ENCODE peak calls at places on chromosomes 4 and X, in six cellular contexts. E is heart left ventricle, W is Peyer's patch, Q is esophagus squamous epithelium, G is sigmoid colon, X is body of pancreas. R is an unnamed sample.

GRCh38 chr4:879730-880079 is 52.4 kb downstream of the GAK start:
- DNase-seq in E (no peak), W (no peak), Q (no peak), G (no peak), X (no peak), R (no peak)

GRCh38 chr4:6204871-6205583 is 4.7 kb upstream of the JAKMIP1 start:
- DNase-seq in E (no peak), W (peak), Q (no peak), G (peak), X (no peak), R (peak)

GRCh38 chrX:22970861-22971260 is 28.9 kb upstream of the DDX53 start:
- DNase-seq in E (no peak), W (no peak), Q (no peak), G (no peak), X (no peak), R (no peak)

GRCh38 chr4:183355405-183355804 is 33.2 kb upstream of the CLDN24 start:
- DNase-seq in E (no peak), W (peak), Q (no peak), G (no peak), X (no peak), R (no peak)

GRCh38 chr4:173515458-173515857 is 14.6 kb downstream of the HAND2 start:
- DNase-seq in E (no peak), W (no peak), Q (no peak), G (no peak), X (no peak), R (peak)

GRCh38 chr4:113293043-113293560 is 243.6 kb downstream of the ANK2 start:
- DNase-seq in E (peak), W (peak), Q (no peak), G (peak), X (no peak), R (no peak)

GRCh38 chr4:183966371-183966770 is 61.3 kb downstream of the STOX2 start:
- DNase-seq in E (no peak), W (no peak), Q (no peak), G (no peak), X (no peak), R (no peak)

GRCh38 chrX:68438575-68438974 is 5.3 kb upstream of the OPHN1 start:
- DNase-seq in E (no peak), W (no peak), Q (no peak), G (no peak), X (no peak), R (no peak)

GRCh38 chrX:11867610-11868345 is 109.7 kb downstream of the MSL3 start:
- DNase-seq in E (no peak), W (no peak), Q (no peak), G (no peak), X (no peak), R (no peak)

GRCh38 chr4:152161676-152162330 is 374.1 kb downstream of the FBXW7 start:
- DNase-seq in E (no peak), W (no peak), Q (no peak), G (no peak), X (no peak), R (no peak)

GRCh38 chr4:181911420-181911819 is 331.8 kb upstream of the TENM3 start:
- DNase-seq in E (no peak), W (no peak), Q (no peak), G (no peak), X (no peak), R (no peak)

GRCh38 chr4:2946812-2947600 is 16.2 kb downstream of the NOP14 start:
- DNase-seq in E (no peak), W (peak), Q (no peak), G (peak), X (no peak), R (peak)

GRCh38 chrX:1394731-1395501 is 3.0 kb upstream of the SLC25A6 start:
- DNase-seq in E (peak), W (peak), Q (no peak), G (peak), X (peak), R (no peak)

GRCh38 chrX:148871422-148872152 is 371.2 kb downstream of the AFF2 start:
- DNase-seq in E (no peak), W (no peak), Q (no peak), G (no peak), X (no peak), R (no peak)

GRCh38 chrX:105480646-105481310 is 260.3 kb upstream of the TEX13A start:
- DNase-seq in E (peak), W (no peak), Q (no peak), G (no peak), X (no peak), R (no peak)

GRCh38 chr4:40241936-40242590 is 45.2 kb downstream of the RHOH start:
- DNase-seq in E (no peak), W (peak), Q (no peak), G (no peak), X (no peak), R (no peak)

GRCh38 chr4:155705664-155706063 is 39.0 kb downstream of the GUCY1A1 start:
- DNase-seq in E (no peak), W (no peak), Q (no peak), G (no peak), X (no peak), R (no peak)

GRCh38 chrX:150405006-150405405 is 41.9 kb downstream of the MAMLD1 start:
- DNase-seq in E (no peak), W (no peak), Q (no peak), G (no peak), X (no peak), R (no peak)

GRCh38 chr4:10526431-10527222 is 69.4 kb upstream of the ZNF518B start:
- DNase-seq in E (no peak), W (peak), Q (no peak), G (no peak), X (no peak), R (no peak)

GRCh38 chr4:91279899-91280298 is 1023.9 kb upstream of the GRID2 start:
- DNase-seq in E (peak), W (no peak), Q (no peak), G (no peak), X (no peak), R (no peak)

GRCh38 chr4:122107680-122108079 is 44.5 kb upstream of the BLTP1 start:
- DNase-seq in E (no peak), W (no peak), Q (no peak), G (no peak), X (no peak), R (no peak)

GRCh38 chr4:44326716-44327115 is 121.9 kb downstream of the KCTD8 start:
- DNase-seq in E (no peak), W (no peak), Q (no peak), G (no peak), X (no peak), R (no peak)

GRCh38 chrX:42577936-42578335 is 200.0 kb downstream of the PPP1R2C start:
- DNase-seq in E (no peak), W (no peak), Q (no peak), G (no peak), X (no peak), R (no peak)

GRCh38 chr4:10534820-10535219 is 77.6 kb upstream of the ZNF518B start:
- DNase-seq in E (no peak), W (no peak), Q (no peak), G (no peak), X (no peak), R (no peak)

GRCh38 chrX:33183366-33183765 is 28.0 kb downstream of the DMD start:
- DNase-seq in E (peak), W (no peak), Q (no peak), G (peak), X (peak), R (no peak)

GRCh38 chrX:38112566-38112965 is 106.2 kb downstream of the SYTL5 start:
- DNase-seq in E (no peak), W (no peak), Q (no peak), G (no peak), X (no peak), R (no peak)

GRCh38 chrX:134764202-134764785 is 106.0 kb upstream of the PLAC1 start:
- DNase-seq in E (no peak), W (no peak), Q (no peak), G (no peak), X (no peak), R (no peak)
- TF ChIP-seq CTCF in E (no peak), W (no peak), Q (peak), G (no peak), X (no peak), R (no peak)

GRCh38 chrX:39939678-39940077 is 158.1 kb downstream of the BCOR start:
- DNase-seq in E (no peak), W (no peak), Q (no peak), G (no peak), X (no peak), R (no peak)
- H3K4me3 ChIP-seq in E (no peak), W (no peak), Q (no peak), G (no peak), X (no peak), R (no peak)

GRCh38 chr4:109735566-109736454 is 5.9 kb upstream of the PLA2G12A start:
- DNase-seq in E (no peak), W (peak), Q (no peak), G (no peak), X (peak), R (no peak)
- TF ChIP-seq POLR2A in E (no peak), W (no peak), Q (no peak), G (no peak), X (no peak), R (no peak)

DNA sequence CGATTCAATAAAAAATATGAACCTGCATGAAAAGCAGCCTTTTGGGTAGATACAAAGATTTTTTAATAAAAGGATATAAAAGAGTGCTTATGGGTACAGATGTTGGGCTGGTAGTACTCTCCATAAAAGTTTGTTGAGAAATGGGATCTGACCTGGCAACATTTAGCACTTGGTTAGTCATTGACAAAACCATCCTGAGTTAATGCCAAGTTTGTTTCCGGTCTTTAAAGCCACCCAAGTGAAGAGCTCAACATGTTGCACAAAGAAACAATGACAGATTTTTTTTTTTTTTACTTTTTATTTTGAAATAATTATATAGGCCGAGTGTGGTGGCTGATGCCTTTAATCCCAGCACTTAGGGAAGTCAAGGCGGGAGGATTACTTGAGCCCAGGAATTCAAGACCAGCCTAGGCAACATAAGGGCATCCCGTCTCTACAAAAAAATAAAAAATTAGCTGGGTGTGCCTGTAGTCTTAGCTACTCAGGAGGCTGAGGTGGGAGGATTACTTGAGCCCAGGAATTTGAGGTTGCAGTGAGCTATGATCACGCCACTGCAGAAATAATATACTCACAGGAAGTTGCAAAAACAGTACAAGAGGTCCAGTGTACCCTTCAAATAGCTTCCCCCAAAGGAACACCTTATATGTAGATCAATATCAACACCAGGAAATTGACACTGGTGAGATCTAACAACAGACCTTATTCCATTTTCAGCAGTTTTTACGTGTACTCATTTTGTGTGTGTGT is 16.6 kb downstream of the CHST7 start:
- DNase-seq in E (no peak), W (no peak), Q (no peak), G (no peak), X (no peak), R (peak)
- TF ChIP-seq CTCF in E (no peak), W (no peak), Q (no peak), G (no peak), X (no peak), R (no peak)

GRCh38 chrX:28589048-28589447 is 1.8 kb downstream of the IL1RAPL1 start:
- DNase-seq in E (no peak), W (no peak), Q (no peak), G (no peak), X (no peak), R (no peak)
- H3K4me3 ChIP-seq in E (peak), W (no peak), Q (peak), G (peak), X (no peak), R (no peak)

GRCh38 chrX:119401569-119401968 is 2.4 kb downstream of the SLC25A43 start:
- DNase-seq in E (no peak), W (no peak), Q (no peak), G (no peak), X (no peak), R (no peak)

GRCh38 chrX:119398587-119398973 is 556 bp upstream of the SLC25A43 start:
- DNase-seq in E (no peak), W (peak), Q (no peak), G (no peak), X (no peak), R (no peak)

GRCh38 chrX:119399772-119400101 is 601 bp downstream of the SLC25A43 start:
- DNase-seq in E (no peak), W (no peak), Q (no peak), G (no peak), X (no peak), R (no peak)

GRCh38 chrX:119402588-119402987 is 3.5 kb downstream of the SLC25A43 start:
- DNase-seq in E (no peak), W (no peak), Q (no peak), G (no peak), X (no peak), R (no peak)

GRCh38 chrX:119398974-119399771 is at the start of gene SLC25A43:
- DNase-seq in E (peak), W (peak), Q (no peak), G (peak), X (peak), R (peak)
- TF ChIP-seq POLR2A in E (no peak), W (peak), Q (peak), G (no peak), X (peak), R (no peak)

DNA sequence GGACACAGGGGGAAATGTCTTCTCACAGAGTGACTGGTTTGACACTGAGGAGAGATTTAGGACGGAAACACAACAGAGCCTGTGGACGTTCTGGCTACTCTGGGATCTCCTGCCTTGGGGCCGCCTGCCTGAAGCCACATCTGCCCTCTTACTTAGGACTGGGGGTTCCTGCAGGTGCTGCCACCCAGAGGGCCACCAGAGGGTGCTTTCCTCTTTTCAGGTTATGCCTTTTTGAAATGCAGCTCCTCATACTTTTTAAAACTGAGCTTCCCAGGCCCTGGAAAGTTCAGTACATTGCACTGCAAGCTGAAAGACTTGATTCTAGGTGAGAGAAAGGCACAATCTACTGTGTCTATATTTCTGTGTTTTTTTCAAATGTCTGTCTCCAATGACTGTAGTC is 92.2 kb upstream of the PGRMC2 start:
- DNase-seq in E (peak), W (peak), Q (no peak), G (no peak), X (peak), R (no peak)
- TF ChIP-seq CTCF in E (peak), W (no peak), Q (peak), G (no peak), X (peak), R (no peak)

R was measured in lower leg skin.